ENCODE peak calls at places on chromosome 21, in nine cellular contexts. U, K, F, V, C, O, S, P and N are unnamed samples.

GRCh38 chr21:41641821-41642368 is 125.0 kb downstream of the RIPK4 start:
- DNase-seq in U (peak; percentile 39), K (peak; percentile 95), F (peak; percentile 94), V (no peak), C (peak; percentile 49), O (no peak), S (peak; percentile 70), P (no peak), N (peak; percentile 86)

GRCh38 chr21:43702785-43703067 is 16.2 kb upstream of the PDXK start:
- DNase-seq in U (no peak), K (peak; percentile 14), F (no peak), V (no peak), C (no peak), O (no peak), S (no peak), P (no peak), N (peak; percentile 46)

GRCh38 chr21:44656868-44657267 is 864 bp upstream of the KRTAP12-3 start:
- DNase-seq in U (no peak), K (no peak), F (no peak), V (no peak), C (no peak), O (no peak), S (no peak), P (no peak), N (no peak)

GRCh38 chr21:34100337-34100736 is 27.0 kb downstream of the MRPS6 start:
- DNase-seq in U (no peak), K (no peak), F (no peak), V (no peak), C (no peak), O (no peak), S (no peak), P (no peak), N (no peak)

GRCh38 chr21:14713109-14713508 is 167.0 kb upstream of the SAMSN1 start:
- DNase-seq in U (no peak), K (no peak), F (no peak), V (no peak), C (no peak), O (no peak), S (no peak), P (no peak), N (no peak)

GRCh38 chr21:34644815-34645214 is 24.0 kb upstream of the CLIC6 start:
- DNase-seq in U (peak; percentile 36), K (no peak), F (no peak), V (no peak), C (no peak), O (no peak), S (no peak), P (no peak), N (no peak)

GRCh38 chr21:15206514-15206913 is 141.7 kb upstream of the NRIP1 start:
- DNase-seq in U (no peak), K (no peak), F (no peak), V (no peak), C (no peak), O (no peak), S (no peak), P (no peak), N (no peak)

GRCh38 chr21:41705546-41706262 is 61.1 kb downstream of the RIPK4 start:
- DNase-seq in U (no peak), K (no peak), F (no peak), V (no peak), C (no peak), O (no peak), S (no peak), P (no peak), N (no peak)

GRCh38 chr21:34885636-34886553 is 163.2 kb downstream of the RUNX1 start:
- DNase-seq in U (peak; percentile 23), K (peak; percentile 54), F (no peak), V (no peak), C (no peak), O (no peak), S (no peak), P (no peak), N (peak; percentile 17)

GRCh38 chr21:39705849-39706248 is 39.1 kb upstream of the IGSF5 start:
- DNase-seq in U (no peak), K (no peak), F (peak; percentile 12), V (no peak), C (no peak), O (no peak), S (no peak), P (no peak), N (no peak)

GRCh38 chr21:35215870-35216269 is 166.8 kb upstream of the RUNX1 start:
- DNase-seq in U (no peak), K (no peak), F (no peak), V (no peak), C (no peak), O (no peak), S (no peak), P (no peak), N (no peak)

GRCh38 chr21:28091500-28091899 is 901.2 kb downstream of the LTN1 start:
- DNase-seq in U (no peak), K (no peak), F (no peak), V (no peak), C (no peak), O (no peak), S (no peak), P (no peak), N (no peak)
- H3K4me3 ChIP-seq in U (no peak overlapping the region), K (no peak overlapping the region), F (no peak overlapping the region), V (no peak overlapping the region), C (no peak overlapping the region), O (no peak overlapping the region), S (peak overlapping the region; percentile 56), P (no peak overlapping the region), N (no peak overlapping the region)

GRCh38 chr21:36553406-36553805 is 73.5 kb upstream of the CLDN14 start:
- DNase-seq in U (no peak), K (no peak), F (no peak), V (no peak), C (no peak), O (no peak), S (no peak), P (no peak), N (no peak)

GRCh38 chr21:36552458-36552800 is 72.5 kb upstream of the CLDN14 start:
- DNase-seq in U (no peak), K (no peak), F (no peak), V (no peak), C (no peak), O (no peak), S (no peak), P (no peak), N (no peak)

GRCh38 chr21:36551326-36551725 is 71.4 kb upstream of the CLDN14 start:
- DNase-seq in U (no peak), K (no peak), F (no peak), V (no peak), C (no peak), O (no peak), S (no peak), P (no peak), N (no peak)

GRCh38 chr21:36550761-36551160 is 70.8 kb upstream of the CLDN14 start:
- DNase-seq in U (no peak), K (no peak), F (peak; percentile 23), V (no peak), C (no peak), O (no peak), S (no peak), P (no peak), N (no peak)

DNA sequence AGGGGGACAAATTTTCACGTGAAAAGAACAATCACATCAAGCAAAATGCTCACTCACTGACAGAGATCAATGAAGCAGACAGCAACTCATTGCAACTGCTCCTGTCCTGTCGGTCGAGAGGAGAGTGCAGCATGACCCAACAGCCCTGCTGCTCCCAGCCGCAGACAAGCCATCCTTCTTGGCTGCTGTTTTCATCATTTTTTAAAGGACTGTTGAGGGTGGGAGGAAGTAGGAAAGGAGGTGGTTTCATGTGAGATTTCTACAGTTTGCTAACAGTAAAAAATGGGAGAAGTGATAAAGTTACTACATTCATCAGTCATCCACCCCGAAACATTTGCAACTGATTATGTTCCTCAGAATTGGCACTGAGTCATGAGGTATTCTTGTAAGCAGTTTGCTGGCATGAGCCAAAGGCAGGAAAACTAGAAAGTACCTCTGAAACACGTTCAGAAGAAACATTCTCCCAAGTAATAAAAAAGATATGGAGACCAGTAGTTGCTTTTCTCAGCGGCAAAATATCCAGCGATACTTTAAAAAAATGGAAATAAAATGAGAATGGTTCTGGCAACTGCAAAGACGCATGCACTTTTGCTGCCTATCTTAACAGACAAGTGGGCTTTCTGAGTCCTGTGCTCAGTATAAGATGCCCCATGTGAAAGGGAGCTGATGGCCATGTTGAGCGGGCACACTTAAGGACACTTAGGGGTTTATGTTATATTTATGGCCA is 72.0 kb upstream of the CLDN14 start:
- DNase-seq in U (no peak), K (peak; percentile 75), F (peak; percentile 82), V (no peak), C (peak; percentile 26), O (no peak), S (no peak), P (no peak), N (peak; percentile 21)
- TF ChIP-seq CTCF in U (no peak), K (no peak), F (no peak), V (no peak), C (no peak), O (no peak), S (no peak), P (no peak), N (no peak)

DNA sequence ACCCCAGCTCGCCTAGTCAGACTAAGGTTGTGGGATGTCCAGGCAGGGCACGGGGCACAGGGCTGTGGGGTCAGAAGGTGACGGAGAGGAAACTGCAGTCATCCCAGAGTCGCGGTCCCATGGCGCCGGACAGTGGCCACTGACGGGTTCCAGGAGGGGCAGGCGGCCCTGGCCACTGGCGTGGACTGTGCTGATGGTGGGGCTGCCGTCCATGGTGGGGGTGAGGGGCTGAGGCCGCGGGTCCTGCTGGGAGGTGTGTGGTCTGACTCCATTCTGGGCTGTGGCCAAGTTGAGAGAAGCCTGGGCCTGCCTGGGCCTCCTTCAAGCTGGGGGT is 32.0 kb downstream of the PCNT start:
- DNase-seq in U (no peak), K (no peak), F (no peak), V (no peak), C (no peak), O (no peak), S (no peak), P (no peak), N (no peak)
- H3K4me3 ChIP-seq in U (no peak overlapping the region), K (no peak overlapping the region), F (no peak overlapping the region), V (no peak overlapping the region), C (no peak overlapping the region), O (no peak overlapping the region), S (no peak overlapping the region), P (no peak overlapping the region), N (no peak overlapping the region)

GRCh38 chr21:37563641-37564340 is 197.2 kb downstream of the DYRK1A start:
- DNase-seq in U (peak; percentile 94), K (peak; percentile 95), F (peak; percentile 92), V (peak; percentile 89), C (peak; percentile 85), O (peak; percentile 99), S (peak; percentile 94), P (peak; percentile 96), N (peak; percentile 96)

GRCh38 chr21:37562920-37563640 is 196.5 kb downstream of the DYRK1A start:
- DNase-seq in U (peak; percentile 50), K (no peak), F (no peak), V (no peak), C (no peak), O (peak; percentile 85), S (no peak), P (peak; percentile 57), N (no peak)

GRCh38 chr21:37564924-37565529 is 198.5 kb downstream of the DYRK1A start:
- DNase-seq in U (peak; percentile 28), K (no peak), F (peak; percentile 15), V (no peak), C (no peak), O (no peak), S (no peak), P (no peak), N (no peak)

GRCh38 chr21:37565530-37566223 is 199.1 kb downstream of the DYRK1A start:
- DNase-seq in U (no peak), K (peak; percentile 21), F (peak; percentile 37), V (no peak), C (no peak), O (no peak), S (no peak), P (no peak), N (no peak)

GRCh38 chr21:37564341-37564923 is 197.9 kb downstream of the DYRK1A start:
- DNase-seq in U (peak; percentile 81), K (peak; percentile 96), F (peak; percentile 100), V (peak; percentile 71), C (peak; percentile 92), O (peak; percentile 89), S (peak; percentile 66), P (peak; percentile 68), N (peak; percentile 99)
- TF ChIP-seq CTCF in U (no peak), K (no peak), F (peak; percentile 16), V (no peak), C (no peak), O (no peak), S (no peak), P (no peak), N (peak; percentile 34)